ENCODE peak calls at places on chromosomes 2 and 18, in seven cellular contexts. I is lower lobe of right lung, A is cardiac muscle cell, W is endothelial cell of umbilical vein, L is colonic mucosa, Y is IMR-90, C is spleen. X is an unnamed sample.

GRCh38 chr2:109059474-109060165 is 69.4 kb upstream of the SH3RF3 start:
- DNase-seq in L (no peak), A (no peak), W (no peak), Y (no peak), C (peak; percentile 62), I (no peak), X (no peak)

GRCh38 chr2:219009294-219009693 is 16.1 kb upstream of the CRYBA2 start:
- DNase-seq in W (no peak), C (no peak), A (no peak), Y (no peak), I (no peak), L (no peak), X (no peak)

GRCh38 chr2:23713352-23713751 is 213.6 kb downstream of the ATAD2B start:
- DNase-seq in W (no peak), A (no peak), L (no peak), C (no peak), Y (no peak), I (no peak), X (no peak)

GRCh38 chr2:16178551-16179130 is 238.3 kb downstream of the MYCN start:
- DNase-seq in A (no peak), L (no peak), W (no peak), I (no peak), C (no peak), Y (no peak), X (peak; percentile 98)

GRCh38 chr2:120988741-120989555 is 253.3 kb downstream of the GLI2 start:
- DNase-seq in C (peak; percentile 62), Y (no peak), A (no peak), L (no peak), W (no peak), I (no peak), X (no peak)

GRCh38 chr18:28176933-28177827 is at the start of gene CDH2:
- DNase-seq in W (peak; percentile 79), I (peak; percentile 44), L (no peak), A (peak; percentile 95), Y (peak; percentile 85), C (peak; percentile 83), X (peak; percentile 87)

GRCh38 chr2:239920616-239921365 is 104.4 kb downstream of the NDUFA10 start:
- DNase-seq in W (no peak), Y (no peak), A (no peak), L (peak; percentile 9), C (peak; percentile 36), I (no peak), X (peak; percentile 3)

GRCh38 chr18:79394438-79395307 is 1.1 kb upstream of the NFATC1 start:
- DNase-seq in W (peak; percentile 59), A (no peak), I (no peak), C (peak; percentile 84), Y (peak; percentile 49), L (no peak), X (no peak)

GRCh38 chr2:15812187-15812830 is 128.0 kb upstream of the MYCN start:
- DNase-seq in C (no peak), Y (no peak), I (no peak), W (no peak), L (no peak), A (no peak), X (no peak)

GRCh38 chr2:19776941-19777514 is 124.8 kb downstream of the TTC32 start:
- DNase-seq in W (no peak), Y (no peak), L (no peak), A (no peak), C (no peak), I (no peak), X (no peak)

DNA sequence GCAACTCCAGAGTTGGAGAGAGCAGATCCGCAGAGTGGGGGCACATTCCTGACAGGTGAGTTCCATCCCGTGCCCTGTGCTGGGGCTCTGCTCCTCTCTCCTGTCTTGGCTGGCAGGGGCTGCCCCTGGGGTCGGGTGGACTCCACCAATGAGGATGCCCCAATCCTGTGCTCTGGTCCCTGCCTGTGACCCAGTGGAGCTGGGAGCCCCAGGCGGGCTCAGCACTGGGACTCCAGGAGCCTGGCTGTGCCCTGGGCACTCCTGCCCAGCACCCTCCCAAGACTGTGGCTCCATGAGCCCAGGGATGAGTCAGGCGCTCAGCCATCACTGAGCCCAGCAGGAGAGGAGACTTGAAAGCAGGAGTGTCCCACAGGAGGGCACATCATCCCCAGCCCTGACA is 53.9 kb downstream of the MBP start:
- DNase-seq in W (no peak), Y (no peak), L (no peak), I (no peak), C (peak; percentile 73), A (no peak), X (no peak)
- H3K4me1 ChIP-seq in W (no peaks in the 10 kb centered on the region), Y (peaks cover 18% of the 10 kb centered on the region), L (no peaks in the 10 kb centered on the region), I (peaks cover 75% of the 10 kb centered on the region), C (peaks cover 32% of the 10 kb centered on the region), A (no peaks in the 10 kb centered on the region), X (no peaks in the 10 kb centered on the region)

DNA sequence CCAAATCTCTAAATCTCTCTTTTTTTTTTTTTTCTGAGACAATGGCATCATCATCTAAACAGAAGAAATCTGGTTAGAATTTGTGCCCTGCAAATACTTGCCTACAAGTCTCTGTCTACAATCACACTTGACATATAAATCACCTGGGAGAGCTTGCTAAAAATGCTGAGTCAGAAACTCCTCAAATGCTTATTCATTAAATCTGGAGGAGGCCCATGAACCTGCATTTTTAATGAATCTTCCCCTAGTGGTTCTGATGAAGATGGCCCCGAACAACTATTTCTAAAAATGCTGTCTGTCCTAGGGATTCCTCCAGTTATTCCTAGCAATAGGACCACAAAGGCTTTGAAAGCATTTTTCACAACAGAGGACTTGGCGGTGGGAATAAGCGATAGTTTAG is 1.6 kb upstream of the CSRNP3 start:
- DNase-seq in I (no peak), A (no peak), Y (no peak), C (no peak), L (no peak), W (no peak), X (no peak)
- TF ChIP-seq CTCF in I (no peak), A (no peak), Y (no peak), C (no peak), L (no peak), W (no peak), X (no peak)

DNA sequence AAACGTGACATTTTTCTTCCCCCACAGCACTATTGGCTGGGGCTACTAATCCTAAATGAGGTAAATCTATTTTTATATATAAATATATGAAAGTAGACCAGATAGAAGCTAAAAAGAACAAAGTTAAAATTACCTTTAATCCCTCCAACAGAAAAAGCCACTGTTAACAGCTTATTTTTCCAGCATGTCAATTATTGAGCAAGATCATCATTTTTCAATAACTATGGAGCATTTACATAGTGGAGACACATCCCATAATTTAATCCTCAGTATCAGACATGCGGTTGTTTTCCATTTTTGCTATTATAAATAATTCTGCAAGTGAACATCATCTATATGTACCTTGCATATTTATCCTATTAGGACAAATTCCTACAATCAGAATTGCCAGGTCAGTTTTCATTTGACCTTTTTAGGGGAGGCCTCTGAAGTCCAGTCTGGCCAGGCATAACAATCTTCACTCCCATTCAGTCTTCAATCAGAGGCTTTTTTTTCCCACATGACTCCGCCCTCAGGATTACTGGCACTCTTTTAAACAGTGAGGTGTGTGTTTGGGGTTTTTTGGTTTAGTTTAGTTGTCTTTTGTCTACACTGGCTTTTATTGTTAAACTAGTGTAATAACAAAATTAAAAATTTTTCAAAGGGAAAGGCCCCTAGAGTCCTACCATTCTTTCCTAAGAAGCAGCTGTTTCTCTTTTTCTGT is 29.2 kb downstream of the SMARCAL1 start:
- DNase-seq in A (no peak), Y (no peak), C (no peak), W (no peak), L (no peak), I (no peak), X (no peak)
- H3K9me3 ChIP-seq in A (no peaks in the 10 kb centered on the region), Y (no peaks in the 10 kb centered on the region), C (no peaks in the 10 kb centered on the region), W (no peaks in the 10 kb centered on the region), L (no peaks in the 10 kb centered on the region), I (no peaks in the 10 kb centered on the region), X (no peaks in the 10 kb centered on the region)

DNA sequence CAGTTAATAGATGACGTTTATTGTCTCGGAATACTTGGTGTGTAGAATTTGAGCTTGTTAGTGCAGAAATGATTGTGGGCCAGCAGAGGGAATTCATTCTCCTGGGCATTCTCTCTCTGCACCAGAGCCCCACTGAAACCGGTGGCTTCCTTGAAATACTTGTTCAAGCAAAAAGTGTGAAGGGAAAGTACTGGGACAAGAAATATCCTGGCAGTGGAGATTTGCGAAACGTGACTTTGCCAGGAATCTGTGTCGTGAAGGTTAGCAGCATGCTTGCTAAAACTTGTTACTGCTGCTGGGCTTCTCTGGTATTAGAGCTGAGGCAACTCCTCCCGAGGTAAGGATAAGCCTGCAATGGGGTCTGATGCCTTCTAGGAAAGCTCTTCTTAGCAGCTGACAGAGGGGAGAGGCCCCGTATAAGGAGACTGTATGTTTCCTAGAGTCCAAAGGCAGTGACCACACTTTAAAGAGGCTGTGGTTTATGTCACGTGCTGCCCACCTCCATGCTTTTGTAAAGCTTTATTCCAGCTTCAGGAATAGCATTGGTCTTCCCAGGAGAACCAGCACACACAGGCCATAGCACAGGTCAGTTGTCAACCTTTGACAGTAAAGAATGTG is 2.1 kb downstream of the ITGA6 start:
- DNase-seq in C (no peak), L (no peak), A (no peak), Y (peak; percentile 31), I (no peak), W (no peak), X (no peak)
- H3K4me1 ChIP-seq in C (peaks cover 12% of the 10 kb centered on the region), L (peaks cover 14% of the 10 kb centered on the region), A (peaks cover 10% of the 10 kb centered on the region), Y (peaks cover 7% of the 10 kb centered on the region), I (peaks cover 54% of the 10 kb centered on the region), W (peaks cover 40% of the 10 kb centered on the region), X (no peaks in the 10 kb centered on the region)

GRCh38 chr2:74333896-74334586 is 9.2 kb downstream of the SLC4A5 start:
- DNase-seq in I (no peak), Y (no peak), A (no peak), W (no peak), C (no peak), L (no peak), X (no peak)

GRCh38 chr2:74332550-74333174 is 10.6 kb downstream of the SLC4A5 start:
- DNase-seq in L (no peak), I (no peak), Y (no peak), C (no peak), A (no peak), W (no peak), X (no peak)

GRCh38 chr2:74334931-74335333 is 8.3 kb downstream of the SLC4A5 start:
- DNase-seq in L (peak; percentile 84), I (peak; percentile 75), C (peak; percentile 87), A (peak; percentile 76), Y (peak; percentile 72), W (peak; percentile 70), X (peak; percentile 67)

GRCh38 chr2:74328573-74328972 is 14.6 kb downstream of the SLC4A5 start:
- DNase-seq in L (no peak), Y (no peak), I (no peak), A (no peak), W (no peak), C (no peak), X (no peak)

GRCh38 chr2:74333175-74333574 is 10.0 kb downstream of the SLC4A5 start:
- DNase-seq in L (peak; percentile 44), Y (peak; percentile 31), C (no peak), A (peak; percentile 68), W (peak; percentile 51), I (no peak), X (peak; percentile 31)
- TF ChIP-seq CTCF in L (no peak), Y (peak; percentile 52), C (no peak), A (peak; percentile 64), W (peak; percentile 49), I (peak; percentile 17), X (peak; percentile 57)

GRCh38 chr18:70827632-70828031 is 538.8 kb downstream of the SOCS6 start:
- DNase-seq in Y (no peak), W (no peak), L (no peak), A (no peak), I (no peak), C (no peak), X (peak; percentile 11)
- H3K9me3 ChIP-seq in Y (peaks cover 7% of the 10 kb centered on the region), W (no peaks in the 10 kb centered on the region), L (no peaks in the 10 kb centered on the region), A (no peaks in the 10 kb centered on the region), I (no peaks in the 10 kb centered on the region), C (no peaks in the 10 kb centered on the region), X (no peaks in the 10 kb centered on the region)

GRCh38 chr2:128640166-128640846 is 321.6 kb upstream of the HS6ST1 start:
- DNase-seq in Y (no peak), A (no peak), C (peak; percentile 58), L (peak; percentile 9), I (no peak), W (no peak), X (no peak)
- H3K4me1 ChIP-seq in Y (no peaks in the 10 kb centered on the region), A (no peaks in the 10 kb centered on the region), C (no peaks in the 10 kb centered on the region), L (no peaks in the 10 kb centered on the region), I (no peaks in the 10 kb centered on the region), W (no peaks in the 10 kb centered on the region), X (no peaks in the 10 kb centered on the region)